ENCODE peak calls at places on chromosomes 6 and 20, in eight cellular contexts. C is tibial nerve, Z is uterus, D is stomach, I is spleen, Y is IMR-90, S is right lobe of liver, B is GM12878. N is an unnamed sample.

GRCh38 chr6:168648730-168649129 is 207.7 kb downstream of the SMOC2 start:
- DNase-seq in I (no peak), B (no peak), Y (no peak), D (no peak), S (no peak), Z (no peak), C (no peak), N (no peak)

GRCh38 chr6:11711644-11711993 is 67.0 kb downstream of the ADTRP start:
- DNase-seq in Z (no peak), C (no peak), B (peak), S (no peak), Y (peak), I (no peak), D (no peak), N (no peak)

GRCh38 chr6:157715766-157716171 is 107.3 kb upstream of the SNX9 start:
- DNase-seq in Y (peak), C (peak), I (no peak), S (peak), Z (peak), D (no peak), B (no peak), N (no peak)

GRCh38 chr20:24657211-24657610 is 187.8 kb downstream of the SYNDIG1 start:
- DNase-seq in I (no peak), S (no peak), C (no peak), Z (no peak), B (no peak), D (peak), Y (peak), N (no peak)

GRCh38 chr6:48429610-48430009 is 318.6 kb upstream of the PTCHD4 start:
- DNase-seq in S (no peak), Z (no peak), I (no peak), D (no peak), Y (no peak), C (no peak), B (no peak), N (no peak)

GRCh38 chr6:91781946-91782345 is 1195.1 kb upstream of the MAP3K7 start:
- DNase-seq in B (no peak), C (peak), Z (no peak), Y (no peak), S (no peak), D (no peak), I (no peak), N (no peak)

GRCh38 chr6:113416166-113416565 is 441.0 kb upstream of the MARCKS start:
- DNase-seq in D (no peak), S (no peak), I (no peak), Z (no peak), C (no peak), B (no peak), Y (peak), N (no peak)

GRCh38 chr20:49835031-49835430 is 22.4 kb downstream of the SLC9A8 start:
- DNase-seq in B (no peak), I (no peak), Y (no peak), S (no peak), C (no peak), Z (no peak), D (no peak), N (no peak)

GRCh38 chr20:44407402-44408184 is 52.1 kb downstream of the HNF4A start:
- DNase-seq in D (peak), Z (no peak), B (no peak), I (peak), C (no peak), Y (peak), S (no peak), N (peak)

GRCh38 chr20:14928083-14928482 is 590.7 kb upstream of the FLRT3 start:
- DNase-seq in S (no peak), B (no peak), Z (no peak), C (no peak), I (no peak), D (no peak), Y (no peak), N (no peak)

GRCh38 chr6:112343375-112343774 is 3.8 kb upstream of the RFPL4B start:
- DNase-seq in Z (no peak), D (no peak), B (no peak), I (no peak), Y (no peak), S (no peak), C (no peak), N (no peak)

GRCh38 chr20:13765868-13766416 is 18.8 kb downstream of the ESF1 start:
- DNase-seq in S (no peak), C (no peak), D (no peak), I (no peak), Y (no peak), Z (no peak), B (no peak), N (no peak)

GRCh38 chr6:158808442-158808833 is 10.7 kb downstream of the EZR start:
- DNase-seq in I (no peak), Y (no peak), C (no peak), Z (no peak), D (peak), S (no peak), B (no peak), N (no peak)

GRCh38 chr6:158805698-158806373 is 13.3 kb downstream of the EZR start:
- DNase-seq in I (no peak), Z (no peak), B (no peak), Y (no peak), C (no peak), D (peak), S (no peak), N (peak)

GRCh38 chr6:158810149-158811095 is 8.7 kb downstream of the EZR start:
- DNase-seq in Y (no peak), I (no peak), D (no peak), S (no peak), Z (no peak), B (no peak), C (no peak), N (no peak)

GRCh38 chr6:158808918-158809678 is 10.1 kb downstream of the EZR start:
- DNase-seq in B (peak), C (no peak), I (no peak), Z (no peak), S (no peak), D (peak), Y (no peak), N (peak)

GRCh38 chr6:158807515-158808441 is 11.4 kb downstream of the EZR start:
- DNase-seq in B (no peak), D (peak), S (no peak), C (no peak), Y (no peak), I (no peak), Z (no peak), N (peak)
- TF ChIP-seq POLR2A in B (peak), D (no peak), S (no peak), C (no peak), Y (no peak), I (no peak), Z (no peak), N (no peak)

GRCh38 chr20:4813839-4814695 is 92.4 kb downstream of the PRND start:
- DNase-seq in S (no peak), I (peak), D (no peak), B (peak), Y (no peak), C (no peak), Z (no peak), N (no peak)

GRCh38 chr20:4815618-4816017 is 93.9 kb downstream of the PRND start:
- DNase-seq in Z (no peak), I (no peak), C (no peak), Y (no peak), D (no peak), B (no peak), S (no peak), N (no peak)

GRCh38 chr20:4813076-4813838 is 91.5 kb downstream of the PRND start:
- DNase-seq in B (peak), I (peak), D (no peak), S (peak), Y (no peak), C (no peak), Z (no peak), N (peak)

GRCh38 chr20:4812641-4813075 is 90.9 kb downstream of the PRND start:
- DNase-seq in Y (no peak), Z (no peak), C (no peak), S (no peak), B (no peak), D (no peak), I (peak), N (no peak)

GRCh38 chr20:4814696-4815252 is 93.1 kb downstream of the PRND start:
- DNase-seq in Y (no peak), C (no peak), I (peak), S (peak), D (peak), Z (no peak), B (peak), N (peak)
- H3K4me3 ChIP-seq in Y (no peak), C (no peak), I (peak), S (peak), D (peak), Z (no peak), B (peak), N (peak)

DNA sequence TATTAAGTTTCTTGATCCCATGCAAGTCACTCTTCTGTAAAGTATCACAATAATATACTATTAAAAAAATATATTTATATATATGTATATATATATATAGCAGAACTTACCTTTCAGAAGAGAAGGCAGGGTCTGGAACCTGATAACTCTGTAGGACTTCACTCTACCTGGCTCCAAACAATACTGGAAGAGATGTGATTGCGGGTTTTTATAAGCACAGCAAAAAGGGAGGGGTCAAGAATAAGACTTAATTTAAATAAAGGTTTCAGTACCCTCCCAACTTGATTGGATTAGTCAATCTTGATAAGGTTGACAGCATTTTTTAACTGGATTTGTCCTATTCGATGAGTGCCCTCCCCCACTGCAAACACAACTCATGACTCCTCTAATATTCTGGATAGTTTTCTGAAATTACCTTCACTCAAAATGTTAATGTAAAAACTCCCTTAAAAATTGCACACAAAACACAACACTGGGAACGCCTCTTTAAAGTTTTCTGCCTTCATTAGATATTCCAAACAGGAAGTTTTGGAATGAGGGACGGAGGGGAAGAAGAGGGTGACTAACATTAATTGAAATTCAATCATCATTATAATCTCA is 4.0 kb upstream of the ZNF217 start:
- DNase-seq in C (no peak), S (no peak), I (no peak), Y (no peak), D (no peak), B (no peak), Z (no peak), N (no peak)
- H3K27ac ChIP-seq in C (peak), S (peak), I (no peak), Y (no peak), D (no peak), B (no peak), Z (no peak), N (peak)

DNA sequence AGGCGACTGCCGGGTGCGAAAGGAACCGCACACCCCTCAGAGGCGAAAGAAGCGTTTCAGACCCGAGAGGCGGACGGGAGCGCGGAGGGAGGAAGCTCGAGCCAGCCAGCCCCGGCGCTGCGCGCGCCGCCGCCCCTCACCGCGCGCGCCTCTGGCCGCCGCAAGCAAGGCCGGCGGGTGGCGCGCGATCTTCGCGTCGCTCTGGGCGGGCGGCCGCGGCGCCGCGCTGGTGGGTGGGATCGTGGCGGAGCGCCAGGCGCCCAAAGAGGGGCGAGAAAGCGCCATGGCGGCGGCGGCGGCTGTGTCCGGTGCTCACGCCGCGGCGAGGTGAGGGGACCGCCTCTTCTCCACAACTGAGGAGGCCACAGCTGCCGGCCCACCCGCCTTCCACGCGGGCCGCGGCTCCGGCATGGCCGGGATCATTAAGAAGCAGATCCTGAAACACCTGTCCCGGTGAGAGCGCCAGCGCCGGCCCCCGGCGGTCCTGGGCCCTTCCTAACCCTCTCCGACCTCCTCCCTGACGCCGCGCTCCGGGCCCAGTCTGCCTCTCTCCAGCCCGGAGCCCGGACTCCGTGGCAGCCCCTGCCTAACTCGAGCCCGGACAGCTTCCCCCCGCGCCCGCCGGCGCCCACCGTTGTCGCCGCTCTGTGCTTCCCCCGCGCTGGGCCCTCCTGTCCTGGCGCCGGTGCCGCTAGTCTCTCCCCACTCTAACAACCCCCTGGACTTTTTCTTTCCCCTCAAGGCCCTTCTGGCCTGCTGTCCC is at the start of gene BLTP3A:
- DNase-seq in D (peak), I (peak), C (peak), S (peak), Y (peak), Z (peak), B (no peak), N (peak)
- TF ChIP-seq POLR2A in D (no peak), I (no peak), C (peak), S (peak), Y (no peak), Z (peak), B (peak), N (peak)

GRCh38 chr6:161540532-161540931 is 266.7 kb upstream of the AGPAT4 start:
- DNase-seq in Z (no peak), I (no peak), C (no peak), S (no peak), D (no peak), B (no peak), Y (no peak), N (no peak)
- H3K4me3 ChIP-seq in Z (no peak), I (no peak), C (no peak), S (no peak), D (no peak), B (no peak), Y (no peak), N (no peak)

DNA sequence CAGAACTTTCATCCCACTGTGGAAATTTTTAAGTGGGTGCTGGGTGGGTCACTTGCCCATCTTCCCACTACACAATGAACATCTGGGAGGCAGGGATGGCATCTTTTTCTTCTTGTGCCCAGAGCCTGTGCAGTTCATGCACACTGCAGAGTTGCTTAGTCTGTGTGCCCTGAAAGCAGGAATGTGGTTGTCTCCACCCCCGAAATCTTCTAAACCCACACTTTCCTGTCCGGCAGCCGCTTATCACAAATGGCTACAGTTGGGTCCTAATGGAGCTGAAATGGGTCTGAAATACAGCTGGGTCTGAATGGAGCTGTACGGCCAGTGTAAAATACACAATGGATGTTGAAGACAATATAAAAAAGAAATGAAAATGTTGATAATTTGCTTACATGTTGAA is 112.1 kb upstream of the PMEPA1 start:
- DNase-seq in Z (no peak), I (no peak), B (no peak), C (no peak), S (no peak), D (no peak), Y (no peak), N (no peak)
- H3K27ac ChIP-seq in Z (no peak), I (no peak), B (no peak), C (no peak), S (no peak), D (no peak), Y (no peak), N (no peak)